ENCODE peak calls at places on chromosomes 13 and 19, in five cellular contexts. M is uterus, G is heart left ventricle, C is HFF-Myc, X is SK-N-SH. Y is an unnamed sample.
A peak's percentile ranks its signal among the peaks of the same experiment; 100 is the strongest.

GRCh38 chr13:41751734-41752445 is 209.0 kb downstream of the VWA8 start:
- DNase-seq in G (no peak), C (no peak), X (no peak), M (no peak), Y (no peak)

GRCh38 chr13:40662866-40663265 is 3.6 kb downstream of the FOXO1 start:
- DNase-seq in C (no peak), G (no peak), X (no peak), M (no peak), Y (no peak)

GRCh38 chr13:24887759-24888158 is 123.8 kb downstream of the RNF17 start:
- DNase-seq in C (no peak), M (no peak), G (no peak), X (no peak), Y (no peak)

GRCh38 chr13:100526299-100527030 is 62.1 kb downstream of the GGACT start:
- DNase-seq in M (no peak), X (no peak), C (no peak), G (no peak), Y (no peak)

GRCh38 chr13:113186061-113186900 is 22.2 kb downstream of the PCID2 start:
- DNase-seq in G (no peak), C (no peak), M (no peak), X (no peak), Y (no peak)

GRCh38 chr13:36054041-36054440 is 77.1 kb downstream of the DCLK1 start:
- DNase-seq in X (no peak), C (no peak), M (no peak), G (no peak), Y (no peak)

GRCh38 chr19:4093643-4094175 is 27.0 kb upstream of the ZBTB7A start:
- DNase-seq in C (no peak), X (no peak), G (no peak), M (no peak), Y (no peak)

GRCh38 chr19:33947565-33947964 is 150.9 kb downstream of the KCTD15 start:
- DNase-seq in M (no peak), C (no peak), G (no peak), X (no peak), Y (no peak)

GRCh38 chr13:51394724-51395123 is 55.2 kb downstream of the SERPINE3 start:
- DNase-seq in M (no peak), G (no peak), C (no peak), X (peak; percentile 5), Y (no peak)

GRCh38 chr13:30739646-30740642 is 4.6 kb downstream of the ALOX5AP start:
- DNase-seq in M (no peak), C (peak; percentile 15), X (no peak), G (no peak), Y (peak; percentile 61)

GRCh38 chr13:32889986-32890565 is 126.1 kb upstream of the KL start:
- DNase-seq in M (no peak), G (no peak), C (no peak), X (no peak), Y (no peak)

GRCh38 chr13:46170687-46171086 is 11.3 kb downstream of the LCP1 start:
- DNase-seq in M (no peak), C (no peak), G (no peak), X (no peak), Y (no peak)

GRCh38 chr19:36747750-36748149 is 24.9 kb downstream of the ZNF850 start:
- DNase-seq in X (no peak), M (no peak), G (no peak), C (no peak), Y (no peak)

GRCh38 chr19:5542665-5543064 is 25.1 kb downstream of the TINCR start:
- DNase-seq in M (no peak), X (peak; percentile 74), G (no peak), C (no peak), Y (no peak)

GRCh38 chr19:34888091-34888490 is 38.6 kb upstream of the ZNF30 start:
- DNase-seq in X (no peak), C (no peak), G (no peak), M (no peak), Y (no peak)

GRCh38 chr13:31115616-31116015 is 46.1 kb downstream of the HSPH1 start:
- DNase-seq in C (no peak), M (no peak), X (no peak), G (no peak), Y (no peak)

GRCh38 chr13:30065181-30065580 is 214.8 kb upstream of the UBL3 start:
- DNase-seq in X (no peak), G (no peak), C (no peak), M (no peak), Y (no peak)

GRCh38 chr13:79533781-79534400 is 52.9 kb downstream of the NDFIP2 start:
- DNase-seq in C (no peak), M (no peak), G (no peak), X (no peak), Y (no peak)

GRCh38 chr13:73722120-73722519 is 412.1 kb downstream of the KLF12 start:
- DNase-seq in G (no peak), C (no peak), X (peak; percentile 29), M (no peak), Y (no peak)

GRCh38 chr19:12996542-12997094 is 1.3 kb downstream of the NFIX start:
- DNase-seq in G (peak; percentile 76), M (no peak), C (no peak), X (peak; percentile 52), Y (no peak)
- H3K4me3 ChIP-seq in G (peak overlapping the region; percentile 72), M (peak overlapping the region; percentile 63), C (peak overlapping the region; percentile 84), X (peak overlapping the region; percentile 57), Y (peak overlapping the region; percentile 71)

GRCh38 chr13:66952507-66952906 is 277.6 kb downstream of the PCDH9 start:
- DNase-seq in C (no peak), M (no peak), X (no peak), G (no peak), Y (no peak)

GRCh38 chr13:66950666-66951065 is 279.5 kb downstream of the PCDH9 start:
- DNase-seq in C (no peak), M (no peak), X (peak; percentile 12), G (no peak), Y (no peak)

GRCh38 chr13:66948910-66949309 is 281.2 kb downstream of the PCDH9 start:
- DNase-seq in C (no peak), G (no peak), X (no peak), M (no peak), Y (no peak)

DNA sequence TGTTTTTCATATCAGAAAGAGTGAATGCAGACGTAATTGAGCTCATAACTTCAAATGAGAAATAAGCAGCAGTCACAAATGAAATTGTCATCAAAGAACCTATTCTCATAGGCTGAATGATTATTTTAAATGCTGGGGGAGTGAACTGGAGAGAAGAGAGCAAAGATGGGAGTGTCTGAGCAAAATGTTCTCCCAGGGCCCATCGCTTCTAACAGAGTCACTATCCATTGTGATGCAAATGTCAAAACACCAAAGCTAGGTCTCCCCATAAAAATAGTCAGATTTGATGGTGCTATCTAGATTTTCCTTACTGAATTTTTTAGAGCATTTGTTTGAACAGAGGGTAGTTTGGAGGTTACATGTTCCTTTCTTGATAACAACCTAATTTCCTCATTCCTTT is 278.7 kb downstream of the PCDH9 start:
- DNase-seq in C (no peak), X (no peak), M (no peak), G (no peak), Y (no peak)
- H3K4me3 ChIP-seq in C (no peak overlapping the region), X (no peak overlapping the region), M (no peak overlapping the region), G (no peak overlapping the region), Y (no peak overlapping the region)

DNA sequence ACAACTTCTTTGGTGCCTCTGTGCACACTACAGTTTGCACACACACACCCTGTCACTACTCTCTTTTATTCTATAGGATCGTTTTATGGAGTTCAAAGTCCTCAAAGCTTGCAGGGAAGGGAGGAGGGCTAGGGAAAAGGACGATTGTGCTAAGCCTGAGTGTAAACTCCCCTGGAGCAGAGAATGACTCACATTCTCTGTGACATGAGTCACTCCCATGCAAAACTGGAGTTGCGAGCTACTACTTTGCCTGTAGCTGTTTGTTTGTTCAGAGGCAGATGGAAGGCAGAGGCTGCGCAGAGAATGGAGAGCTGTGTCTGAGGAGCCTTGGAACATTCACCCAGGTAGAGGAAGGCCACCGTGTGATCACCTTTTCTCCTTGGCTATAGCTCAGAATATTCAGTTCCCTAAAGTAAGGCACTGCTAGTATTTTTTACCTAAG is 80.5 kb upstream of the MBNL2 start:
- DNase-seq in C (peak; percentile 76), X (no peak), G (no peak), M (peak; percentile 30), Y (peak; percentile 75)
- H3K4me3 ChIP-seq in C (no peak overlapping the region), X (peak overlapping the region; percentile 28), G (peak overlapping the region; percentile 40), M (no peak overlapping the region), Y (peak overlapping the region; percentile 27)

DNA sequence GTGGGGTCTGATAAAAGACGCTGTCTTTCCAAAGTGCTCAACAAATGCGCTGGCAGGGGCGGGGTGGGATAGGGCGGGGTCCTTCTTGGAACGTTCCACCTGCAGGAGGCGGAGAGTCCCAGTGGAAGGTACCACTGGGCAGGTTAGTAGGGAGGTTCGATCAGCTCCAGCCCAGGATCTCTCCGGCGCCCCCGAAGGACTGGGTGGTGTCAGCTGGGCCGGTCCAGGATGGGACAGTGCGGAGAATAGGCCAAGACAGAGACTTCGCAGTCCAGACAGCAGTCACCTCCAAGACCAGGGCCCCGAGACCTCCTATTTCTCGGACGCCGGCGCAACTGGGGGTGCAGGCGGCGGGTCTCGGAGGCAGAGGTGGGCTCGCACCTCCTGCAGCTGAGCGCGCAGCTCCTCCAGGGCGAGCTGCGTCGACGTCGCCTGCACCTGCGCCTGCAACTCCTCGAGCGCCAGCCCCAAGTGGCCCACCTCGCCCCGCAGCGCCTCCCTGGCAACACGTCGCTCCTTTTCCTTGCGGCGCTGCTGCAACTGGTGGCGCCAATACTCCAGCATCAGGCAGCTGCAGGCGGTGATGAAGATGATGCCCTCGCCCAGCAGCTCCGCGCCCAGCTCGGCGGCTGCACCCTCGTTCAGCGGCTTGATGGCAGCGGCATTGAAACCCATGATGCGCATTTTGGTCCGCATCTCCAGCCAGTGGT is 21.6 kb downstream of the VASP start:
- DNase-seq in C (no peak), M (no peak), G (no peak), X (no peak), Y (no peak)
- H3K4me3 ChIP-seq in C (no peak overlapping the region), M (peak overlapping the region; percentile 12), G (peak overlapping the region; percentile 15), X (no peak overlapping the region), Y (peak overlapping the region; percentile 49)

DNA sequence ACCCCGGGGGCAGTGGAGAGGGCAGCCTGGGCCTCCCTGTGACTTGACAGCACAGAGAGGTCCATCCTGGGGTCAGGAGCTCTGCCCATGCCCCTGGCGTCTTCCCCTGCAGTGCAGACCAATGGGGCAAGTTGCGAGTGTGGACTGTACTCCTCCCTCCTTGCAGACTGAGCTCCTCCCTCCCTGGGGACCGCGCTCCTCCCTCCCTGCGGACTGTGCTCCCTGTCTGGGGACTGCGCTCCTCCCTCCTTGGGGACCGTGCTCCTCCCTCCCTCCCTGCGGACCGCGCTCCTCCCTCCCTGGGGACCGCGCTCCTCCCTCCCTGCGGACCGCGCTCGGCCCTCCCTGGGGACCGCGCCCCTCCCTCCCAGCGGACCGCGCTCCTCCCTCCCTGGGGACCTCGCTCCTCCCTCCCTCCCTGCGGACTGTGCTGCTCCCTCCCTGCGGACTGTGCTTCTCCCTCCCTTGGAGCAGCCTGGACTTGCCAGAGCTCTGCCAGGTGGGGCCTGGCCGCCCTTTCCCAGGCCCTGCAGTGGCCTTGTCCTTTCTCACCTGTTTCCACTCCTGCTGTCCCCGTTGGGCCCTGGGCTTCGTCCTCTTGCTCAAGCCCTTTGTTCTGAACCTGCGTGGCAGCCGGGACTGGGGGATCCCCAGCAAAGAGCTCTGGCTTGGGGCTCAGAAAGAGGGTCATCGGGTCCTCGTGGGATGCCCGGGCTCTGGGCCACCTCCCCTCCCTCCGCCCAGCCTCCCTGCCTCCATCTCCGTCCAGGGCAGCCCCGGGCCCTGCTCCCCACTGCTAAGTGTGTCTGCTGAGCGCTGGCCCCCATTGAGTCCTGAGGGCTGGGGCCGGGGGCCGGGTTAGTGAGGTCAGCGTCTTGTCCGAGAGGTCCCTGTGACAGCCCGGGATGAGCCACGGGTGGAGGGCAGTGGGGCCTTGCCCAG is 6.8 kb downstream of the GAMT start:
- DNase-seq in X (no peak), M (no peak), G (no peak), C (no peak), Y (no peak)
- H3K4me3 ChIP-seq in X (no peak overlapping the region), M (no peak overlapping the region), G (no peak overlapping the region), C (no peak overlapping the region), Y (no peak overlapping the region)